ENCODE peak calls at places on chromosomes 4 and X, in nine cellular contexts. T, I, Y, X, Q, N, G, L and S are unnamed samples.

GRCh38 chr4:16205298-16206164 is 20.7 kb downstream of the TAPT1 start:
- DNase-seq in T (no peak), I (no peak), Y (peak), X (peak), Q (peak), N (peak), G (no peak), L (no peak), S (peak)

GRCh38 chrX:84187501-84188319 is at the start of gene RPS6KA6:
- DNase-seq in T (peak), I (peak), Y (peak), X (peak), Q (no peak), N (peak), G (peak), L (peak), S (peak)

GRCh38 chrX:40971736-40972135 is 113.5 kb upstream of the USP9X start:
- DNase-seq in T (peak), I (no peak), Y (no peak), X (no peak), Q (no peak), N (no peak), G (peak), L (no peak), S (no peak)

GRCh38 chrX:70444326-70445196 is at the start of gene DLG3:
- DNase-seq in T (peak), I (no peak), Y (peak), X (peak), Q (no peak), N (peak), G (peak), L (no peak), S (peak)

GRCh38 chr4:25129926-25130325 is 30.3 kb downstream of the SEPSECS start:
- DNase-seq in T (peak), I (no peak), Y (no peak), X (peak), Q (no peak), N (no peak), G (no peak), L (no peak), S (no peak)

GRCh38 chr4:152107736-152108500 is 347.1 kb upstream of the GATB start:
- DNase-seq in T (no peak), I (no peak), Y (no peak), X (no peak), Q (no peak), N (no peak), G (no peak), L (no peak), S (no peak)

GRCh38 chr4:149345424-149345823 is 470.2 kb downstream of the IQCM start:
- DNase-seq in T (no peak), I (no peak), Y (no peak), X (no peak), Q (no peak), N (no peak), G (no peak), L (no peak), S (peak)

GRCh38 chr4:9964884-9965283 is 56.4 kb downstream of the SLC2A9 start:
- DNase-seq in T (no peak), I (no peak), Y (no peak), X (no peak), Q (no peak), N (no peak), G (no peak), L (peak), S (peak)

GRCh38 chrX:12767856-12768255 is 23.4 kb upstream of the PRPS2 start:
- DNase-seq in T (no peak), I (no peak), Y (no peak), X (no peak), Q (no peak), N (no peak), G (no peak), L (no peak), S (no peak)

GRCh38 chrX:12770440-12770839 is 20.8 kb upstream of the PRPS2 start:
- DNase-seq in T (peak), I (no peak), Y (peak), X (peak), Q (peak), N (no peak), G (peak), L (no peak), S (peak)

GRCh38 chrX:12771445-12772069 is 19.7 kb upstream of the PRPS2 start:
- DNase-seq in T (peak), I (peak), Y (peak), X (peak), Q (peak), N (peak), G (peak), L (no peak), S (peak)
- TF ChIP-seq CTCF in T (peak), I (peak), Y (peak), X (peak), Q (peak), N (peak), G (peak), L (peak), S (peak)

GRCh38 chrX:117998171-117998570 is 118.4 kb downstream of the KLHL13 start:
- DNase-seq in T (no peak), I (no peak), Y (no peak), X (no peak), Q (no peak), N (no peak), G (no peak), L (no peak), S (no peak)

GRCh38 chrX:117995378-117995777 is 121.2 kb downstream of the KLHL13 start:
- DNase-seq in T (no peak), I (no peak), Y (no peak), X (no peak), Q (no peak), N (no peak), G (no peak), L (no peak), S (peak)

GRCh38 chrX:118000518-118000917 is 116.1 kb downstream of the KLHL13 start:
- DNase-seq in T (no peak), I (no peak), Y (no peak), X (no peak), Q (no peak), N (no peak), G (no peak), L (no peak), S (no peak)

GRCh38 chrX:117996408-117996807 is 120.2 kb downstream of the KLHL13 start:
- DNase-seq in T (no peak), I (no peak), Y (no peak), X (no peak), Q (no peak), N (no peak), G (no peak), L (no peak), S (peak)

GRCh38 chrX:117996918-117997480 is 119.6 kb downstream of the KLHL13 start:
- DNase-seq in T (peak), I (no peak), Y (no peak), X (no peak), Q (no peak), N (peak), G (peak), L (no peak), S (peak)
- TF ChIP-seq CTCF in T (peak), I (peak), Y (peak), X (no peak), Q (peak), N (peak), G (peak), L (peak), S (peak)

DNA sequence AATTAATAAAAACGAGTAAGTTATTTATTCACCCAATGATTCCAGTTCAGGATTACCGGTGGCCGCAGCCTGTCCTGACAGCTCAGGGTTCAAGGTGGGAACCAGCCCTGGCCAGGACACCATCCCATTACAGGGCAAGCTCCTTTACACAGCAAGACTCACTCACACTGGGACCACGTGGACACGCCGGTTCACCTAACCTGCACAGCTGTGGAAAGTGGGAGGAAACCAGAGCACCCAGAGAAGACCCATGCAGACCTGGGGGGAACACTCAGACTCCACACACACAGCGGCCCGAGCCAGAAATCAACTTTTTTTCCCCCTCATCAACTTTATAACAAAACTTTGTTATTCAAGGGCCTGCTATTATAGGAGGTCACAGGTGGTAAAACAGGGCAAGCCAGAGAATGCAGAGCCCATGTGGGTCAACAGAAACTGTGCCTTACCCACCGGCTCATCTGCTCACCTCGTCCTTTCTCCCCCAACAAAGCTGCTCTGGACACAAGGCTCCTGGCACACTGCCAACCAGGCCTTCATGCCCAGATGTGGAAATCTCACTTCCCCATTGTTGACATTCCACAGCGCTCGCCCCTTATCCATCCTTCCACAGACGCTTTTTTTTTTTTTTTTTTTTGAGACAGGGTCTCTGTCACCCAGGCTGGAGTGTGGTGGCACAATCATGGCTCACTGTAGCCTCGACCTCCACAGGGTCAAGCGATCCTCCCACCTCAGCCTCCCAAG is 8.0 kb upstream of the ODAPH start:
- DNase-seq in T (peak), I (peak), Y (peak), X (peak), Q (peak), N (no peak), G (peak), L (no peak), S (peak)
- TF ChIP-seq CTCF in T (no peak), I (no peak), Y (no peak), X (no peak), Q (no peak), N (no peak), G (no peak), L (no peak), S (no peak)

GRCh38 chr4:84965558-84966381 is 720 bp downstream of the WDFY3 start:
- DNase-seq in T (peak), I (peak), Y (peak), X (peak), Q (no peak), N (no peak), G (no peak), L (peak), S (peak)
- TF ChIP-seq CTCF in T (peak), I (peak), Y (no peak), X (no peak), Q (no peak), N (no peak), G (no peak), L (peak), S (no peak)

GRCh38 chrX:150546711-150547153 is 21.7 kb upstream of the MTM1 start:
- DNase-seq in T (no peak), I (no peak), Y (no peak), X (no peak), Q (no peak), N (no peak), G (peak), L (no peak), S (no peak)

GRCh38 chrX:150542846-150543229 is 25.6 kb upstream of the MTM1 start:
- DNase-seq in T (no peak), I (no peak), Y (no peak), X (no peak), Q (no peak), N (peak), G (no peak), L (no peak), S (no peak)

GRCh38 chrX:150544835-150545790 is 23.3 kb upstream of the MTM1 start:
- DNase-seq in T (no peak), I (no peak), Y (no peak), X (no peak), Q (no peak), N (no peak), G (no peak), L (no peak), S (no peak)

GRCh38 chrX:150543230-150544155 is 24.9 kb upstream of the MTM1 start:
- DNase-seq in T (no peak), I (no peak), Y (no peak), X (no peak), Q (no peak), N (peak), G (no peak), L (no peak), S (no peak)

DNA sequence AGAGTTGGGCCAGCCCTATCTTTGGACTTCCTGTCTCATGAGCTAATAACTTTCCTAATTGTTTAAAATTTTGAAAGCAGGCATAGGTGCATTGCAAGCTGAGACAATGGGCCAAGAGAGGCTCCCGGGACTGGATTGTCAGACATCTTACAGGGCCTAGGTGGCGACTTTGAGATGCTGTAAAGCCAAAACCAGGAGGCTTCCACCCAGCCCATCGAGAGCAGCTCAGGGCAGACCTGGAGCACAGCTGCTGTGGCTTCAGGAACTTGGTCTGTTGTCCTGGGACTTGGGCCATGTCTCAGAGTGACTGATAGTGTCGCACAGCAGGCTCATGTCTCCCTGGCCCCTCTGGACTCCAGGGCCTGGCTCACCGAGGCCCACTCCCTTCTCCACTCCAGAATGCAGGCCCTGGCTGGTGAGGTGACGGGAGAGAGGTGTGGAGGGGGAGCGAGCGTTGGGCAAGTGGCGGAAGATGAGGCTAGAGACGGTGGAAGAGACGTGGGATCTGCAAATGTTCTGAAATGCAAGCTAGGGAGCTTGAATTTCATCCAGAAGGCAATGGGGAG is 24.1 kb upstream of the MTM1 start:
- DNase-seq in T (no peak), I (no peak), Y (peak), X (no peak), Q (peak), N (no peak), G (peak), L (no peak), S (no peak)
- TF ChIP-seq CTCF in T (no peak), I (no peak), Y (no peak), X (no peak), Q (peak), N (peak), G (no peak), L (no peak), S (peak)